ENCODE peak calls at places on chromosomes 11 and 22, in four cellular contexts. One of them, this sample, is unnamed.

GRCh38 chr11:47616726-47617416 is 22.7 kb upstream of the C1QTNF4 start:
- DNase-seq in NCI-H345: peak; percentile 3
- DNase-seq in substantia nigra: peak; percentile 31
- DNase-seq in stimulated activated CD8-positive, alpha-beta memory T cell treated with anti-CD3 and anti-CD28 coated beads, Interleukin-15, amount 100 ng/mL, for 24 hours: no peak
- DNase-seq in this sample: no peak

GRCh38 chr11:2377511-2378443 is 667 bp downstream of the CD81 start:
- DNase-seq in substantia nigra: peak; percentile 64
- DNase-seq in stimulated activated CD8-positive, alpha-beta memory T cell treated with anti-CD3 and anti-CD28 coated beads, Interleukin-15, amount 100 ng/mL, for 24 hours: no peak
- DNase-seq in NCI-H345: peak; percentile 62
- DNase-seq in this sample: peak; percentile 60

GRCh38 chr11:58998480-58999290 is 59.4 kb downstream of the GLYATL1 start:
- DNase-seq in stimulated activated CD8-positive, alpha-beta memory T cell treated with anti-CD3 and anti-CD28 coated beads, Interleukin-15, amount 100 ng/mL, for 24 hours: no peak
- DNase-seq in substantia nigra: no peak
- DNase-seq in NCI-H345: no peak
- DNase-seq in this sample: no peak

GRCh38 chr22:47218671-47219070 is 456.2 kb downstream of the TBC1D22A start:
- DNase-seq in stimulated activated CD8-positive, alpha-beta memory T cell treated with anti-CD3 and anti-CD28 coated beads, Interleukin-15, amount 100 ng/mL, for 24 hours: no peak
- DNase-seq in substantia nigra: no peak
- DNase-seq in NCI-H345: no peak
- DNase-seq in this sample: no peak

GRCh38 chr11:30381879-30382278 is 59.0 kb downstream of the ARL14EP start:
- DNase-seq in NCI-H345: no peak
- DNase-seq in substantia nigra: no peak
- DNase-seq in stimulated activated CD8-positive, alpha-beta memory T cell treated with anti-CD3 and anti-CD28 coated beads, Interleukin-15, amount 100 ng/mL, for 24 hours: no peak
- DNase-seq in this sample: no peak

GRCh38 chr11:76623171-76623883 is 47.2 kb downstream of the LRRC32 start:
- DNase-seq in substantia nigra: no peak
- DNase-seq in stimulated activated CD8-positive, alpha-beta memory T cell treated with anti-CD3 and anti-CD28 coated beads, Interleukin-15, amount 100 ng/mL, for 24 hours: no peak
- DNase-seq in NCI-H345: peak; percentile 50
- DNase-seq in this sample: no peak

GRCh38 chr11:80146231-80146630 is 705.4 kb upstream of the TENM4 start:
- DNase-seq in substantia nigra: no peak
- DNase-seq in NCI-H345: peak; percentile 11
- DNase-seq in stimulated activated CD8-positive, alpha-beta memory T cell treated with anti-CD3 and anti-CD28 coated beads, Interleukin-15, amount 100 ng/mL, for 24 hours: no peak
- DNase-seq in this sample: no peak

GRCh38 chr11:3056296-3057068 is 741 bp downstream of the CARS1 start:
- DNase-seq in NCI-H345: no peak
- DNase-seq in substantia nigra: no peak
- DNase-seq in stimulated activated CD8-positive, alpha-beta memory T cell treated with anti-CD3 and anti-CD28 coated beads, Interleukin-15, amount 100 ng/mL, for 24 hours: no peak
- DNase-seq in this sample: no peak

GRCh38 chr22:39448205-39449054 is 8.4 kb upstream of the MGAT3 start:
- DNase-seq in stimulated activated CD8-positive, alpha-beta memory T cell treated with anti-CD3 and anti-CD28 coated beads, Interleukin-15, amount 100 ng/mL, for 24 hours: no peak
- DNase-seq in NCI-H345: no peak
- DNase-seq in substantia nigra: no peak
- DNase-seq in this sample: no peak

GRCh38 chr22:17359501-17359900 is 9.8 kb upstream of the CECR2 start:
- DNase-seq in substantia nigra: no peak
- DNase-seq in stimulated activated CD8-positive, alpha-beta memory T cell treated with anti-CD3 and anti-CD28 coated beads, Interleukin-15, amount 100 ng/mL, for 24 hours: no peak
- DNase-seq in NCI-H345: no peak
- DNase-seq in this sample: no peak

GRCh38 chr11:9973921-9974320 is 310.0 kb downstream of the SWAP70 start:
- DNase-seq in NCI-H345: no peak
- DNase-seq in stimulated activated CD8-positive, alpha-beta memory T cell treated with anti-CD3 and anti-CD28 coated beads, Interleukin-15, amount 100 ng/mL, for 24 hours: no peak
- DNase-seq in substantia nigra: no peak
- DNase-seq in this sample: no peak

GRCh38 chr11:17867346-17867745 is 132.8 kb downstream of the KCNC1 start:
- DNase-seq in substantia nigra: no peak
- DNase-seq in NCI-H345: no peak
- DNase-seq in stimulated activated CD8-positive, alpha-beta memory T cell treated with anti-CD3 and anti-CD28 coated beads, Interleukin-15, amount 100 ng/mL, for 24 hours: no peak
- DNase-seq in this sample: no peak

GRCh38 chr11:47858169-47858543 is 10.0 kb upstream of the NUP160 start:
- DNase-seq in NCI-H345: no peak
- DNase-seq in stimulated activated CD8-positive, alpha-beta memory T cell treated with anti-CD3 and anti-CD28 coated beads, Interleukin-15, amount 100 ng/mL, for 24 hours: no peak
- DNase-seq in substantia nigra: no peak
- DNase-seq in this sample: no peak

This sample was measured in mesothelial cell of epicardium.